ENCODE peak calls at places on chromosomes 13 and 19, in eight cellular contexts. One of them, this sample, is unnamed.

GRCh38 chr13:30618186-30618937 is 642 bp downstream of the USPL1 start:
- DNase-seq in chondrocyte: no peak
- DNase-seq in fibroblast of the aortic adventitia: no peak
- DNase-seq in neural crest cell: no peak
- DNase-seq in esophagus squamous epithelium: no peak
- DNase-seq in natural killer cell: peak; percentile 29
- DNase-seq in cardiac muscle cell: peak; percentile 14
- DNase-seq in AG09309: no peak
- DNase-seq in this sample: no peak

GRCh38 chr13:98874029-98874397 is 103.9 kb downstream of the DOCK9 start:
- DNase-seq in chondrocyte: no peak
- DNase-seq in cardiac muscle cell: no peak
- DNase-seq in esophagus squamous epithelium: no peak
- DNase-seq in AG09309: no peak
- DNase-seq in fibroblast of the aortic adventitia: no peak
- DNase-seq in neural crest cell: no peak
- DNase-seq in natural killer cell: no peak
- DNase-seq in this sample: no peak

GRCh38 chr19:55353803-55354697 is 469 bp downstream of the COX6B2 start:
- DNase-seq in esophagus squamous epithelium: no peak
- DNase-seq in cardiac muscle cell: peak; percentile 71
- DNase-seq in fibroblast of the aortic adventitia: peak; percentile 39
- DNase-seq in chondrocyte: peak; percentile 65
- DNase-seq in AG09309: no peak
- DNase-seq in natural killer cell: peak; percentile 67
- DNase-seq in neural crest cell: no peak
- DNase-seq in this sample: peak; percentile 72

GRCh38 chr13:113357529-113357928 is 6.4 kb downstream of the GRTP1 start:
- DNase-seq in fibroblast of the aortic adventitia: peak; percentile 32
- DNase-seq in esophagus squamous epithelium: no peak
- DNase-seq in chondrocyte: no peak
- DNase-seq in neural crest cell: no peak
- DNase-seq in AG09309: peak; percentile 16
- DNase-seq in cardiac muscle cell: no peak
- DNase-seq in natural killer cell: no peak
- DNase-seq in this sample: no peak

GRCh38 chr13:50993908-50994307 is 84.3 kb downstream of the RNASEH2B start:
- DNase-seq in natural killer cell: no peak
- DNase-seq in chondrocyte: no peak
- DNase-seq in esophagus squamous epithelium: no peak
- DNase-seq in fibroblast of the aortic adventitia: peak; percentile 89
- DNase-seq in AG09309: no peak
- DNase-seq in cardiac muscle cell: no peak
- DNase-seq in neural crest cell: no peak
- DNase-seq in this sample: no peak

GRCh38 chr19:32837531-32837930 is 32.0 kb downstream of the SLC7A9 start:
- DNase-seq in natural killer cell: no peak
- DNase-seq in neural crest cell: no peak
- DNase-seq in esophagus squamous epithelium: no peak
- DNase-seq in fibroblast of the aortic adventitia: no peak
- DNase-seq in chondrocyte: no peak
- DNase-seq in AG09309: no peak
- DNase-seq in cardiac muscle cell: no peak
- DNase-seq in this sample: no peak

GRCh38 chr19:35783469-35784400 is 8.4 kb downstream of the ARHGAP33 start:
- DNase-seq in fibroblast of the aortic adventitia: no peak
- DNase-seq in AG09309: no peak
- DNase-seq in natural killer cell: no peak
- DNase-seq in cardiac muscle cell: no peak
- DNase-seq in neural crest cell: no peak
- DNase-seq in chondrocyte: no peak
- DNase-seq in esophagus squamous epithelium: no peak
- DNase-seq in this sample: no peak

GRCh38 chr19:3898426-3898825 is 17.9 kb downstream of the ATCAY start:
- DNase-seq in AG09309: no peak
- DNase-seq in cardiac muscle cell: no peak
- DNase-seq in neural crest cell: no peak
- DNase-seq in chondrocyte: no peak
- DNase-seq in fibroblast of the aortic adventitia: no peak
- DNase-seq in esophagus squamous epithelium: no peak
- DNase-seq in natural killer cell: no peak
- DNase-seq in this sample: no peak

GRCh38 chr19:19423322-19423721 is 17.8 kb downstream of the GATAD2A start:
- DNase-seq in esophagus squamous epithelium: no peak
- DNase-seq in AG09309: no peak
- DNase-seq in cardiac muscle cell: no peak
- DNase-seq in fibroblast of the aortic adventitia: no peak
- DNase-seq in natural killer cell: no peak
- DNase-seq in neural crest cell: no peak
- DNase-seq in chondrocyte: no peak
- DNase-seq in this sample: no peak

GRCh38 chr19:23565256-23565655 is 121.8 kb downstream of the ZNF675 start:
- DNase-seq in natural killer cell: no peak
- DNase-seq in esophagus squamous epithelium: no peak
- DNase-seq in cardiac muscle cell: no peak
- DNase-seq in AG09309: no peak
- DNase-seq in chondrocyte: no peak
- DNase-seq in neural crest cell: no peak
- DNase-seq in fibroblast of the aortic adventitia: no peak
- DNase-seq in this sample: no peak

GRCh38 chr19:3458595-3459284 is 21.6 kb downstream of the SMIM24 start:
- DNase-seq in natural killer cell: no peak
- DNase-seq in AG09309: no peak
- DNase-seq in esophagus squamous epithelium: no peak
- DNase-seq in chondrocyte: no peak
- DNase-seq in neural crest cell: no peak
- DNase-seq in cardiac muscle cell: peak; percentile 54
- DNase-seq in fibroblast of the aortic adventitia: no peak
- DNase-seq in this sample: no peak

GRCh38 chr13:44259045-44260042 is 114.3 kb upstream of the SERP2 start:
- DNase-seq in chondrocyte: no peak
- DNase-seq in AG09309: no peak
- DNase-seq in neural crest cell: no peak
- DNase-seq in cardiac muscle cell: no peak
- DNase-seq in esophagus squamous epithelium: no peak
- DNase-seq in fibroblast of the aortic adventitia: peak; percentile 34
- DNase-seq in natural killer cell: peak; percentile 52
- DNase-seq in this sample: no peak

GRCh38 chr19:55341191-55342043 is 1.7 kb downstream of the KMT5C start:
- DNase-seq in fibroblast of the aortic adventitia: peak; percentile 47
- DNase-seq in neural crest cell: peak; percentile 50
- DNase-seq in AG09309: no peak
- DNase-seq in natural killer cell: no peak
- DNase-seq in esophagus squamous epithelium: no peak
- DNase-seq in cardiac muscle cell: peak; percentile 78
- DNase-seq in chondrocyte: no peak
- DNase-seq in this sample: peak; percentile 59

GRCh38 chr19:39128511-39129079 is 3.0 kb downstream of the PAK4 start:
- DNase-seq in chondrocyte: no peak
- DNase-seq in natural killer cell: no peak
- DNase-seq in cardiac muscle cell: no peak
- DNase-seq in AG09309: no peak
- DNase-seq in esophagus squamous epithelium: no peak
- DNase-seq in neural crest cell: no peak
- DNase-seq in fibroblast of the aortic adventitia: peak; percentile 67
- DNase-seq in this sample: no peak

GRCh38 chr13:98452851-98453250 is 124.1 kb downstream of the STK24 start:
- DNase-seq in fibroblast of the aortic adventitia: no peak
- DNase-seq in esophagus squamous epithelium: no peak
- DNase-seq in chondrocyte: peak; percentile 70
- DNase-seq in AG09309: no peak
- DNase-seq in neural crest cell: no peak
- DNase-seq in cardiac muscle cell: no peak
- DNase-seq in natural killer cell: no peak
- DNase-seq in this sample: no peak

GRCh38 chr19:6551607-6552450 is 21.0 kb downstream of the TNFSF9 start:
- DNase-seq in AG09309: no peak
- DNase-seq in chondrocyte: no peak
- DNase-seq in cardiac muscle cell: peak; percentile 72
- DNase-seq in neural crest cell: peak; percentile 48
- DNase-seq in esophagus squamous epithelium: no peak
- DNase-seq in fibroblast of the aortic adventitia: peak; percentile 63
- DNase-seq in natural killer cell: peak; percentile 40
- DNase-seq in this sample: no peak

GRCh38 chr19:23509686-23510450 is 114.6 kb upstream of the ZNF91 start:
- DNase-seq in AG09309: no peak
- DNase-seq in neural crest cell: no peak
- DNase-seq in natural killer cell: no peak
- DNase-seq in fibroblast of the aortic adventitia: no peak
- DNase-seq in chondrocyte: no peak
- DNase-seq in esophagus squamous epithelium: no peak
- DNase-seq in cardiac muscle cell: no peak
- DNase-seq in this sample: no peak

GRCh38 chr13:94548382-94549240 is 47.3 kb downstream of the TGDS start:
- DNase-seq in natural killer cell: no peak
- DNase-seq in AG09309: peak; percentile 7
- DNase-seq in neural crest cell: no peak
- DNase-seq in fibroblast of the aortic adventitia: peak; percentile 58
- DNase-seq in cardiac muscle cell: peak; percentile 61
- DNase-seq in chondrocyte: no peak
- DNase-seq in esophagus squamous epithelium: no peak
- DNase-seq in this sample: peak; percentile 43
- TF ChIP-seq CTCF in natural killer cell: no peak
- TF ChIP-seq CTCF in AG09309: no peak
- TF ChIP-seq CTCF in neural crest cell: peak; percentile 25
- TF ChIP-seq CTCF in fibroblast of the aortic adventitia: no peak
- TF ChIP-seq CTCF in cardiac muscle cell: peak; percentile 16
- TF ChIP-seq CTCF in chondrocyte: peak; percentile 58
- TF ChIP-seq CTCF in esophagus squamous epithelium: no peak
- TF ChIP-seq CTCF in this sample: no peak

DNA sequence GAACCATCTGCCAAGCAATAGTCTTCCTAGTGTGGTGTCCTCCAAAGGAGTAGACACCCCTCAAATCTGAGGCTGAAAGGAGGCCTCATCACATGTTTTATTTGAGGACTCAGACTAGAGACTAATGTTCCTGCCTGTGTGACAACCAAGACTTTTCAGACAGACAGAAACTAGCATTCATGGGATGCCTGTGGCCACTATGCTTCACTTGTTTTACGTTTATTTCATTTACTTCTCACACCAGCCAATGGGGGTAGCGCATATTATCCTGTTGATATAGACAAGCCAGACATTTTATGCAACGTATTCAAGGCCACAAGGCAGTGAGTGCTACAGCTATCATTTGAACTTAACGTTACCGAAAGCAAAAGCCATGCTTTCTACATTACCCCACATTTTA is 391.7 kb upstream of the HTR2A start:
- DNase-seq in natural killer cell: no peak
- DNase-seq in cardiac muscle cell: no peak
- DNase-seq in AG09309: no peak
- DNase-seq in neural crest cell: no peak
- DNase-seq in esophagus squamous epithelium: no peak
- DNase-seq in chondrocyte: no peak
- DNase-seq in fibroblast of the aortic adventitia: no peak
- DNase-seq in this sample: no peak
- TF ChIP-seq CTCF in natural killer cell: no peak
- TF ChIP-seq CTCF in cardiac muscle cell: no peak
- TF ChIP-seq CTCF in AG09309: no peak
- TF ChIP-seq CTCF in neural crest cell: no peak
- TF ChIP-seq CTCF in esophagus squamous epithelium: no peak
- TF ChIP-seq CTCF in chondrocyte: no peak
- TF ChIP-seq CTCF in fibroblast of the aortic adventitia: no peak
- TF ChIP-seq CTCF in this sample: no peak

GRCh38 chr19:16296713-16297112 is 27.9 kb upstream of the KLF2 start:
- DNase-seq in fibroblast of the aortic adventitia: no peak
- DNase-seq in chondrocyte: no peak
- DNase-seq in AG09309: no peak
- DNase-seq in cardiac muscle cell: no peak
- DNase-seq in natural killer cell: no peak
- DNase-seq in neural crest cell: no peak
- DNase-seq in esophagus squamous epithelium: no peak
- DNase-seq in this sample: no peak
- TF ChIP-seq CTCF in fibroblast of the aortic adventitia: no peak
- TF ChIP-seq CTCF in chondrocyte: no peak
- TF ChIP-seq CTCF in AG09309: no peak
- TF ChIP-seq CTCF in cardiac muscle cell: no peak
- TF ChIP-seq CTCF in natural killer cell: no peak
- TF ChIP-seq CTCF in neural crest cell: no peak
- TF ChIP-seq CTCF in esophagus squamous epithelium: no peak
- TF ChIP-seq CTCF in this sample: no peak

GRCh38 chr13:19978830-19979437 is 20.4 kb downstream of the ZMYM2 start:
- DNase-seq in fibroblast of the aortic adventitia: no peak
- DNase-seq in neural crest cell: no peak
- DNase-seq in cardiac muscle cell: no peak
- DNase-seq in chondrocyte: no peak
- DNase-seq in AG09309: no peak
- DNase-seq in esophagus squamous epithelium: no peak
- DNase-seq in natural killer cell: no peak
- DNase-seq in this sample: no peak

GRCh38 chr13:19982447-19983043 is 24.0 kb downstream of the ZMYM2 start:
- DNase-seq in cardiac muscle cell: no peak
- DNase-seq in neural crest cell: no peak
- DNase-seq in natural killer cell: no peak
- DNase-seq in AG09309: no peak
- DNase-seq in esophagus squamous epithelium: no peak
- DNase-seq in fibroblast of the aortic adventitia: no peak
- DNase-seq in chondrocyte: no peak
- DNase-seq in this sample: no peak

GRCh38 chr13:19985219-19985556 is 26.7 kb downstream of the ZMYM2 start:
- DNase-seq in AG09309: no peak
- DNase-seq in fibroblast of the aortic adventitia: no peak
- DNase-seq in cardiac muscle cell: no peak
- DNase-seq in neural crest cell: no peak
- DNase-seq in esophagus squamous epithelium: no peak
- DNase-seq in chondrocyte: no peak
- DNase-seq in natural killer cell: no peak
- DNase-seq in this sample: no peak

GRCh38 chr13:19981685-19982238 is 23.2 kb downstream of the ZMYM2 start:
- DNase-seq in neural crest cell: no peak
- DNase-seq in chondrocyte: no peak
- DNase-seq in cardiac muscle cell: no peak
- DNase-seq in natural killer cell: no peak
- DNase-seq in fibroblast of the aortic adventitia: no peak
- DNase-seq in esophagus squamous epithelium: no peak
- DNase-seq in AG09309: no peak
- DNase-seq in this sample: no peak

DNA sequence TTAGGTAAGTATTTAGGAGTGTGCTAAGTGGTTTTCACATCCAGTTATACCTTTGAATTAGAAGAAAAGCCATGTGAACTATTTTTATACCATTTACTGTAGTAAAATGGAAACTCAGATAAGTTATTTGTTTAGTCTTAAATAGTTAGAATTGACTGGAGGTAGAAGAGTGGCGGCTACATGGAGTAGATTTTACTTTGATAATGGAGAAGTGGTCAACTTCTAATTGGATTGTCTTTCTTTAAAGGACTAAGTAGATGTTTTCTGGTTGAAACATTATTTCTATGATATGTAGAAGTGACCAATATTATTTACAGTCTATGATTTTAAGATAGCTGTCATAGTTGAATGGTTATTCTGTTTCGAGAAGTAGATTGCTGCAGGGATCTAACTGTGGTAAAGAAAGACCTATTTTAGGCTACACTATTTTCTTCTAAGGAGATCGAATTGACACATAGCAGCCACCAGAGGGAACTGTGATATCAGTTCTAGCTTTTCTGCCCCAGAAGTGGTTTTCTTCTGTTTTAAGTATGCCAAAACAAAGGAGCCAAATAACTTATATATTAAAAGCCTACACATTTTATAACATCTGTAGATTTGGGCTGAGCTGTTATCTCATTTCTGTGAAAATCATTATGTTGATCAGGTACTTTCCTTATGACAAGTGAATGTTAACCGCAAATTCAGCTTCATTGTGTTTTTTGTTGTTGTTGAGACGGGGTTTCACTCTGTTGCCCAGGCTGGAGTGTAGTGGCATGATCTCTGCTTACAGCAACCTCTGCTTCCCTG is 26.1 kb downstream of the ZMYM2 start:
- DNase-seq in neural crest cell: no peak
- DNase-seq in chondrocyte: no peak
- DNase-seq in AG09309: peak; percentile 3
- DNase-seq in esophagus squamous epithelium: no peak
- DNase-seq in natural killer cell: no peak
- DNase-seq in fibroblast of the aortic adventitia: peak; percentile 73
- DNase-seq in cardiac muscle cell: peak; percentile 63
- DNase-seq in this sample: no peak
- TF ChIP-seq CTCF in neural crest cell: peak; percentile 71
- TF ChIP-seq CTCF in chondrocyte: peak; percentile 87
- TF ChIP-seq CTCF in AG09309: peak; percentile 62
- TF ChIP-seq CTCF in esophagus squamous epithelium: no peak
- TF ChIP-seq CTCF in natural killer cell: peak; percentile 19
- TF ChIP-seq CTCF in fibroblast of the aortic adventitia: peak; percentile 71
- TF ChIP-seq CTCF in cardiac muscle cell: peak; percentile 68
- TF ChIP-seq CTCF in this sample: peak; percentile 49